ENCODE peak calls at places on chromosome 10, in five cellular contexts. One of them, this sample, is unnamed.

GRCh38 chr10:91006752-91007346 is 86.0 kb upstream of the ANKRD1 start:
- DNase-seq in NCI-H1436 treated with DMSO at 0.1 percent for 48 hours: peak; percentile 34
- DNase-seq in naive thymus-derived CD4-positive, alpha-beta T cell: no peak
- DNase-seq in KG1: no peak
- DNase-seq in PC-3: no peak
- DNase-seq in this sample: peak; percentile 68

GRCh38 chr10:104880655-104881222 is 239.6 kb downstream of the SORCS3 start:
- DNase-seq in NCI-H1436 treated with DMSO at 0.1 percent for 48 hours: no peak
- DNase-seq in naive thymus-derived CD4-positive, alpha-beta T cell: no peak
- DNase-seq in KG1: no peak
- DNase-seq in PC-3: no peak
- DNase-seq in this sample: no peak

GRCh38 chr10:24901686-24902399 is 50.6 kb downstream of the PRTFDC1 start:
- DNase-seq in NCI-H1436 treated with DMSO at 0.1 percent for 48 hours: no peak
- DNase-seq in naive thymus-derived CD4-positive, alpha-beta T cell: no peak
- DNase-seq in KG1: no peak
- DNase-seq in PC-3: peak; percentile 93
- DNase-seq in this sample: no peak

GRCh38 chr10:132638130-132638515 is 100.5 kb downstream of the INPP5A start:
- DNase-seq in NCI-H1436 treated with DMSO at 0.1 percent for 48 hours: no peak
- DNase-seq in naive thymus-derived CD4-positive, alpha-beta T cell: no peak
- DNase-seq in KG1: no peak
- DNase-seq in PC-3: no peak
- DNase-seq in this sample: no peak

GRCh38 chr10:73065441-73065840 is 31.2 kb downstream of the P4HA1 start:
- DNase-seq in NCI-H1436 treated with DMSO at 0.1 percent for 48 hours: no peak
- DNase-seq in naive thymus-derived CD4-positive, alpha-beta T cell: no peak
- DNase-seq in KG1: no peak
- DNase-seq in PC-3: no peak
- DNase-seq in this sample: no peak

GRCh38 chr10:91624633-91625032 is 8.2 kb downstream of the PPP1R3C start:
- DNase-seq in NCI-H1436 treated with DMSO at 0.1 percent for 48 hours: no peak
- DNase-seq in naive thymus-derived CD4-positive, alpha-beta T cell: no peak
- DNase-seq in KG1: no peak
- DNase-seq in PC-3: no peak
- DNase-seq in this sample: no peak

GRCh38 chr10:132548106-132548823 is 10.7 kb downstream of the INPP5A start:
- DNase-seq in NCI-H1436 treated with DMSO at 0.1 percent for 48 hours: no peak
- DNase-seq in naive thymus-derived CD4-positive, alpha-beta T cell: no peak
- DNase-seq in KG1: no peak
- DNase-seq in PC-3: no peak
- DNase-seq in this sample: no peak

GRCh38 chr10:63145782-63146181 is 12.7 kb downstream of the NRBF2 start:
- DNase-seq in NCI-H1436 treated with DMSO at 0.1 percent for 48 hours: no peak
- DNase-seq in naive thymus-derived CD4-positive, alpha-beta T cell: no peak
- DNase-seq in KG1: no peak
- DNase-seq in PC-3: no peak
- DNase-seq in this sample: no peak

GRCh38 chr10:3043512-3044368 is 23.6 kb upstream of the PFKP start:
- DNase-seq in NCI-H1436 treated with DMSO at 0.1 percent for 48 hours: peak; percentile 40
- DNase-seq in naive thymus-derived CD4-positive, alpha-beta T cell: no peak
- DNase-seq in KG1: peak; percentile 43
- DNase-seq in PC-3: peak; percentile 62
- DNase-seq in this sample: peak; percentile 59

GRCh38 chr10:31554556-31554955 is 235.5 kb downstream of the ZEB1 start:
- DNase-seq in NCI-H1436 treated with DMSO at 0.1 percent for 48 hours: no peak
- DNase-seq in naive thymus-derived CD4-positive, alpha-beta T cell: no peak
- DNase-seq in KG1: no peak
- DNase-seq in PC-3: peak; percentile 67
- DNase-seq in this sample: no peak

GRCh38 chr10:29735628-29736324 is 101.0 kb upstream of the SVIL start:
- DNase-seq in NCI-H1436 treated with DMSO at 0.1 percent for 48 hours: peak; percentile 21
- DNase-seq in naive thymus-derived CD4-positive, alpha-beta T cell: peak; percentile 77
- DNase-seq in KG1: peak; percentile 71
- DNase-seq in PC-3: peak; percentile 89
- DNase-seq in this sample: peak; percentile 56

GRCh38 chr10:116688241-116688711 is 54.1 kb downstream of the HSPA12A start:
- DNase-seq in NCI-H1436 treated with DMSO at 0.1 percent for 48 hours: no peak
- DNase-seq in naive thymus-derived CD4-positive, alpha-beta T cell: no peak
- DNase-seq in KG1: no peak
- DNase-seq in PC-3: peak; percentile 6
- DNase-seq in this sample: no peak

GRCh38 chr10:129031233-129032150 is 435.5 kb upstream of the MGMT start:
- DNase-seq in NCI-H1436 treated with DMSO at 0.1 percent for 48 hours: no peak
- DNase-seq in naive thymus-derived CD4-positive, alpha-beta T cell: peak; percentile 30
- DNase-seq in KG1: no peak
- DNase-seq in PC-3: peak; percentile 39
- DNase-seq in this sample: peak; percentile 14

GRCh38 chr10:128078136-128078969 is 47.9 kb downstream of the MKI67 start:
- DNase-seq in NCI-H1436 treated with DMSO at 0.1 percent for 48 hours: no peak
- DNase-seq in naive thymus-derived CD4-positive, alpha-beta T cell: no peak
- DNase-seq in KG1: no peak
- DNase-seq in PC-3: peak; percentile 60
- DNase-seq in this sample: no peak

GRCh38 chr10:50395279-50395678 is 144.0 kb upstream of the ASAH2 start:
- DNase-seq in NCI-H1436 treated with DMSO at 0.1 percent for 48 hours: no peak
- DNase-seq in naive thymus-derived CD4-positive, alpha-beta T cell: no peak
- DNase-seq in KG1: no peak
- DNase-seq in PC-3: peak; percentile 99
- DNase-seq in this sample: no peak

GRCh38 chr10:126458453-126458852 is 70.2 kb upstream of the ADAM12 start:
- DNase-seq in NCI-H1436 treated with DMSO at 0.1 percent for 48 hours: no peak
- DNase-seq in naive thymus-derived CD4-positive, alpha-beta T cell: no peak
- DNase-seq in KG1: no peak
- DNase-seq in PC-3: peak; percentile 27
- DNase-seq in this sample: no peak

GRCh38 chr10:9869777-9870176 is 1147.9 kb upstream of the CELF2 start:
- DNase-seq in NCI-H1436 treated with DMSO at 0.1 percent for 48 hours: no peak
- DNase-seq in naive thymus-derived CD4-positive, alpha-beta T cell: no peak
- DNase-seq in KG1: no peak
- DNase-seq in PC-3: no peak
- DNase-seq in this sample: no peak

GRCh38 chr10:58435297-58435696 is 50.1 kb downstream of the TFAM start:
- DNase-seq in NCI-H1436 treated with DMSO at 0.1 percent for 48 hours: no peak
- DNase-seq in naive thymus-derived CD4-positive, alpha-beta T cell: no peak
- DNase-seq in KG1: no peak
- DNase-seq in PC-3: peak; percentile 98
- DNase-seq in this sample: no peak

GRCh38 chr10:70779685-70780369 is 5.3 kb downstream of the TBATA start:
- DNase-seq in NCI-H1436 treated with DMSO at 0.1 percent for 48 hours: no peak
- DNase-seq in naive thymus-derived CD4-positive, alpha-beta T cell: no peak
- DNase-seq in KG1: no peak
- DNase-seq in PC-3: no peak
- DNase-seq in this sample: no peak

GRCh38 chr10:69474688-69475432 is 23.6 kb downstream of the TSPAN15 start:
- DNase-seq in NCI-H1436 treated with DMSO at 0.1 percent for 48 hours: no peak
- DNase-seq in naive thymus-derived CD4-positive, alpha-beta T cell: no peak
- DNase-seq in KG1: no peak
- DNase-seq in PC-3: peak; percentile 97
- DNase-seq in this sample: no peak

GRCh38 chr10:94521276-94522250 is 24.0 kb upstream of the HELLS start:
- DNase-seq in NCI-H1436 treated with DMSO at 0.1 percent for 48 hours: no peak
- DNase-seq in naive thymus-derived CD4-positive, alpha-beta T cell: no peak
- DNase-seq in KG1: no peak
- DNase-seq in PC-3: no peak
- DNase-seq in this sample: no peak

GRCh38 chr10:5556576-5556975 is 31.8 kb downstream of the CALML3 start:
- DNase-seq in NCI-H1436 treated with DMSO at 0.1 percent for 48 hours: no peak
- DNase-seq in naive thymus-derived CD4-positive, alpha-beta T cell: no peak
- DNase-seq in KG1: no peak
- DNase-seq in PC-3: no peak
- DNase-seq in this sample: no peak

GRCh38 chr10:124174673-124175645 is 81.6 kb upstream of the CHST15 start:
- DNase-seq in NCI-H1436 treated with DMSO at 0.1 percent for 48 hours: no peak
- DNase-seq in naive thymus-derived CD4-positive, alpha-beta T cell: no peak
- DNase-seq in KG1: no peak
- DNase-seq in PC-3: no peak
- DNase-seq in this sample: no peak

GRCh38 chr10:61760943-61761824 is 98.5 kb downstream of the CABCOCO1 start:
- DNase-seq in NCI-H1436 treated with DMSO at 0.1 percent for 48 hours: peak; percentile 1
- DNase-seq in naive thymus-derived CD4-positive, alpha-beta T cell: no peak
- DNase-seq in KG1: no peak
- DNase-seq in PC-3: peak; percentile 99
- DNase-seq in this sample: peak; percentile 81

This sample was measured in Jurkat, Clone E6-1.